ENCODE peak calls at places on chromosomes 11 and 22, in seven cellular contexts. U is mesendoderm, H is IMR-90, Z is GM12878, F is neuronal stem cell, C is colonic mucosa, I is Karpas-422. E is an unnamed sample.

GRCh38 chr11:108494182-108494581 is 4.0 kb downstream of the POGLUT3 start:
- DNase-seq in H (no peak), U (no peak), I (no peak), Z (no peak), C (no peak), F (no peak), E (no peak)

GRCh38 chr11:62142921-62143320 is 19.1 kb downstream of the INCENP start:
- DNase-seq in U (no peak), C (no peak), F (no peak), H (no peak), I (no peak), Z (no peak), E (no peak)

GRCh38 chr11:102666331-102666957 is 39.1 kb downstream of the MMP27 start:
- DNase-seq in H (peak; percentile 60), U (peak; percentile 67), F (peak; percentile 30), I (peak; percentile 88), C (peak; percentile 31), Z (no peak), E (peak; percentile 74)

GRCh38 chr11:834371-835316 is 1.9 kb downstream of the CD151 start:
- DNase-seq in Z (no peak), U (no peak), I (peak; percentile 49), F (no peak), H (peak; percentile 69), C (peak; percentile 85), E (peak; percentile 92)

GRCh38 chr11:59802639-59803176 is 7.9 kb downstream of the MRPL16 start:
- DNase-seq in H (peak; percentile 58), U (peak; percentile 52), F (peak; percentile 4), C (peak; percentile 60), Z (no peak), I (peak; percentile 83), E (peak; percentile 75)

GRCh38 chr11:396948-397548 is 3.0 kb downstream of the PKP3 start:
- DNase-seq in F (no peak), Z (no peak), H (peak; percentile 36), C (peak; percentile 42), I (peak; percentile 79), U (no peak), E (peak; percentile 79)

GRCh38 chr11:109371444-109372176 is 50.4 kb upstream of the C11orf87 start:
- DNase-seq in Z (no peak), I (no peak), H (no peak), U (peak; percentile 55), C (no peak), F (no peak), E (peak; percentile 24)

GRCh38 chr11:27700351-27701261 is at the start of gene BDNF:
- DNase-seq in C (no peak), I (peak; percentile 57), U (peak; percentile 59), Z (no peak), H (peak; percentile 60), F (peak; percentile 45), E (peak; percentile 71)

GRCh38 chr11:88555018-88555828 is 217.7 kb upstream of the CTSC start:
- DNase-seq in U (peak; percentile 22), C (no peak), H (peak; percentile 99), I (no peak), F (no peak), Z (no peak), E (peak; percentile 99)

GRCh38 chr11:96827164-96827563 is 437.4 kb downstream of the JRKL start:
- DNase-seq in U (peak; percentile 61), C (no peak), H (peak; percentile 0), I (no peak), F (peak; percentile 11), Z (no peak), E (peak; percentile 31)

GRCh38 chr22:29093501-29093921 is 20.7 kb downstream of the KREMEN1 start:
- DNase-seq in I (no peak), H (peak; percentile 70), F (no peak), U (no peak), C (no peak), Z (no peak), E (peak; percentile 87)

GRCh38 chr11:122612123-122612824 is 43.2 kb upstream of the UBASH3B start:
- DNase-seq in F (no peak), H (no peak), I (no peak), U (no peak), Z (no peak), C (no peak), E (no peak)

GRCh38 chr11:73308963-73309960 is 1.2 kb downstream of the ARHGEF17 start:
- DNase-seq in H (peak; percentile 96), C (peak; percentile 82), U (peak; percentile 97), Z (no peak), F (peak; percentile 78), I (no peak), E (peak; percentile 99)

GRCh38 chr11:113401718-113402117 is 14.1 kb downstream of the ANKK1 start:
- DNase-seq in U (no peak), Z (no peak), H (no peak), I (no peak), F (no peak), C (peak; percentile 65), E (peak; percentile 47)

DNA sequence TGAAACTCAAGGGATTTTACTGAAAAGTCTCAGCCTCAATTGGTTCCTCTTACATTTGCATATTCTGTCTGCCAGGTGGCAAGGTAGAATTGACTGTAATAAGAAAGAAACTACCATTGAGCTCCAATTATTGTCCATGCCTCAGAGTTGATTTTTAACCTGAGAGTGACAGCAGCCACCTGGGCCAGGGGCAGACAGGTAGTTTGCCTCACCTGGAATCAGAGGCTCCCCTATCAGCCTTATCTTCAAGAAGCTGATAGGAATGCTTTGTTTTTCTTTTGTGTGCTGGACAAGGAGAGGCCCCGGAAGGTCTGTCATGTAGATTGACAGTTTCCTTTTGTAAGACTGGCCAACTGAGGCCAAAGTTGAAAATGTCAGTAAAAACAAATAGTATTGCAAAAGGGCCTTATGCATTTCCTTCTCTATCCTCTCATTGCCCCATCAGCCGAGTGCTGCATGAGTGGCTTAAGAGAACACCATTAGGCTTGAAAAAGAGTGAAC is 34.1 kb downstream of the CD44 start:
- DNase-seq in H (peak; percentile 42), Z (peak; percentile 35), U (no peak), I (peak; percentile 55), C (peak; percentile 72), F (no peak), E (no peak)
- H3K4me1 ChIP-seq in H (peaks cover 30% of the 10 kb centered on the region), Z (peaks cover 32% of the 10 kb centered on the region), U (peaks cover 8% of the 10 kb centered on the region), I (peaks cover 8% of the 10 kb centered on the region), C (peaks cover 5% of the 10 kb centered on the region), F (peaks cover 3% of the 10 kb centered on the region), E (peaks cover 86% of the 10 kb centered on the region)

GRCh38 chr11:47257518-47258316 is at the start of gene NR1H3:
- DNase-seq in I (peak; percentile 69), U (peak; percentile 91), Z (no peak), C (peak; percentile 82), H (peak; percentile 66), F (peak; percentile 58), E (peak; percentile 73)
- H3K4me3 ChIP-seq in I (no peak within 1 kb of the TSS), U (no peak within 1 kb of the TSS), Z (no peak within 1 kb of the TSS), C (peak within 1 kb of the TSS; percentile 19), H (peak within 1 kb of the TSS; percentile 4), F (no peak within 1 kb of the TSS), E (peak within 1 kb of the TSS; percentile 58)

GRCh38 chr22:23382796-23383195 is 197.3 kb downstream of the IGLL1 start:
- DNase-seq in I (no peak), H (no peak), U (no peak), F (no peak), C (no peak), Z (no peak), E (no peak)

GRCh38 chr22:23384899-23385298 is 195.2 kb downstream of the IGLL1 start:
- DNase-seq in H (no peak), C (no peak), F (no peak), Z (no peak), I (no peak), U (no peak), E (no peak)

GRCh38 chr22:23384451-23384850 is 195.6 kb downstream of the IGLL1 start:
- DNase-seq in F (no peak), Z (no peak), C (no peak), I (no peak), H (no peak), U (no peak), E (no peak)

GRCh38 chr22:23385301-23386244 is 194.5 kb downstream of the IGLL1 start:
- DNase-seq in C (peak; percentile 85), Z (peak; percentile 36), I (peak; percentile 94), H (peak; percentile 71), F (peak; percentile 72), U (peak; percentile 80), E (peak; percentile 77)

DNA sequence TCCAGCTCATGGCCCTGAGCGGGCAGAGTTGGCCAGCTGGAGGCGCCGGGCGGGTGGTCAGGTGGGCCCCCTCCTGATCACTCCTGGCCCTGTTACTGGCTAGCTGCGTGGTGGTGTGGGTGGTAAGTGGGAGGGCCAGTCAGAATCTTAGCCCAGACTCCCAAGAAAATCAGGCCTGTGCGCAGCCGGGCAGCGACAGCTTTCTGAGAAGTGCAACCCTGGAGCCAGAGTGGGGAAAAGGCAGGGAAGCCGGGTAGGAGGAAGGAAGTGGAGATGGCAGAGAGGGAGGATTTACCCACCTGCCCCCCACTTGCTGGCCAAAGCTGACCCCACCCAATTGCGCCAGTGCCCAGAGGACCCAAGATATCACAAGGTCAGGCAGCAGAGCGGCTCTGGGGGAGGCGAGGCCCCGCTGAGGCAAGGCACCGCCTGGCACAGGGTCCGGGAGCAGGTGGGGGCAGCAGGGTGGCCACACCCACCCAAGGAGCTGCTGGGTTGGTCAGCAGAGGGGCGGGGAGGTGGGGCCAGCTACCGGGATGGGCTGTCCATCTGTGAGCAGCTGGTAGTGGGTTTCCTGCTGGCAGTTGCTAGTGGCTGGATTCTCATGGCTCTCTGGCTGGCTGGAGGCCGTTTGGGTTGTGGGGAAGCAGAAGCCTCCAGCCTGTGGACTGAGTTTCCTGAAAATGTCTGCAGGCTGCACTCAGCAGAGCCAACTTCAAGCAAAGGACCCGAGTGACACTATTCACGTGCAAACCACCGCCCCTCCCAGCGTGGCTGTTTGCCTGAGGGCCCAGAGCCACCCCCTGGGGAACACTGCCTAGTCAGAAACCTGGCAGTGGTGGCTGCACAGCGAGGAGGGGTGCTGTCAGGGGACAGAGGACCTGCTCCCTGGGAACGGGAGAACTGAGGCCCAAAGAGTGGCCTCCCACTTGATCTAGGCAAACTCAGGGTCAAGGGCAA is 196.3 kb downstream of the IGLL1 start:
- DNase-seq in F (no peak), U (peak; percentile 57), C (no peak), Z (no peak), I (no peak), H (no peak), E (peak; percentile 13)
- H3K9ac ChIP-seq in F (no peak overlapping the region), U (no peak overlapping the region), C (no peak overlapping the region), Z (no peak overlapping the region), I (no peak overlapping the region), H (no peak overlapping the region), E (no peak overlapping the region)

DNA sequence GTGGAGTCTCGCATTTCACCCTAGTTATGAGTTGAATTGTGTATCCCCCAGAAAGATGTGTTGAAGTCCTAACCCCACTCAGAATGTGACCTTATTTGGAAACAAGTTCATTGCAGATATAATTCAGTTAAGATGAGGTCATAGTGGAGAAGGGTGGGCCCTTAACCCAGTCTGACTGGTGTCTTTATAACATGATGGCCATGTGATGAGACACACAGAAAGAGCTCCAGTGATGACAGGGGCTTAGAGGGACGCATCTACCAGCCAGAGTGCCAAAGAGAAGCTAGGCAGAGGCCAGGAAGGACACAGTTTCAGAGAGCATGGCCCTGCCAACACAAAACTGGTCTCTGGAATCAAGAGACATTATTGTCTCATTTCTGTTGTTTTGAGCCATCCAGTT is 50.3 kb downstream of the LARGE1 start:
- DNase-seq in C (no peak), U (no peak), I (no peak), F (no peak), H (peak; percentile 27), Z (no peak), E (peak; percentile 6)
- H3K4me1 ChIP-seq in C (peaks cover 10% of the 10 kb centered on the region), U (peaks cover 7% of the 10 kb centered on the region), I (no peaks in the 10 kb centered on the region), F (peaks cover 13% of the 10 kb centered on the region), H (peaks cover 27% of the 10 kb centered on the region), Z (peaks cover 11% of the 10 kb centered on the region), E (peaks cover 17% of the 10 kb centered on the region)